ENCODE peak calls at places on chromosomes 13 and 19, in six cellular contexts. O, G, I, Y, P and X are unnamed samples.

GRCh38 chr13:43516401-43516826 is 270.4 kb downstream of the ENOX1 start:
- DNase-seq in G (no peak), P (no peak), I (no peak), O (no peak), Y (no peak), X (no peak)

GRCh38 chr13:51977606-51978005 is 33.6 kb downstream of the ATP7B start:
- DNase-seq in I (no peak), G (no peak), Y (no peak), O (no peak), P (no peak), X (no peak)

GRCh38 chr19:30691767-30692516 is 319.8 kb downstream of the ZNF536 start:
- DNase-seq in I (no peak), G (no peak), P (no peak), O (no peak), Y (no peak), X (no peak)

GRCh38 chr13:52695856-52696255 is 43.2 kb downstream of the SUGT1 start:
- DNase-seq in P (no peak), G (no peak), O (no peak), I (no peak), Y (no peak), X (no peak)

GRCh38 chr19:54573330-54573872 is at the start of gene LILRA2:
- DNase-seq in Y (no peak), P (no peak), G (no peak), O (no peak), I (no peak), X (no peak)

GRCh38 chr13:33034897-33035296 is 18.7 kb downstream of the KL start:
- DNase-seq in O (no peak), P (no peak), I (no peak), Y (no peak), G (no peak), X (no peak)

GRCh38 chr19:49432141-49433073 is 7.2 kb downstream of the GFY start:
- DNase-seq in Y (no peak), I (no peak), G (no peak), O (no peak), P (no peak), X (no peak)

GRCh38 chr13:43390582-43390981 is 367.2 kb downstream of the DNAJC15 start:
- DNase-seq in Y (no peak), G (no peak), I (no peak), O (no peak), P (no peak), X (no peak)

GRCh38 chr13:113448545-113448884 is 4.8 kb downstream of the ADPRHL1 start:
- DNase-seq in P (no peak), G (no peak), O (no peak), I (no peak), Y (peak), X (no peak)